ENCODE peak calls at places on chromosome 2, in four cellular contexts. G is HepG2, P is fibroblast of lung, H is OCI-LY7. Y is an unnamed sample.
A peak's percentile ranks its signal among the peaks of the same experiment; 100 is the strongest.

GRCh38 chr2:18903750-18904149 is 314.4 kb upstream of the NT5C1B start:
- DNase-seq in H (peak; percentile 77), G (no peak), P (no peak), Y (no peak)

GRCh38 chr2:192741889-192742288 is 547.2 kb upstream of the TMEFF2 start:
- DNase-seq in G (peak; percentile 29), P (no peak), H (no peak), Y (no peak)

GRCh38 chr2:159617651-159618050 is 1.3 kb upstream of the BAZ2B start:
- DNase-seq in H (no peak), P (peak; percentile 43), G (no peak), Y (no peak)

GRCh38 chr2:234496835-234497591 is at the start of gene ARL4C:
- DNase-seq in P (peak; percentile 66), H (peak; percentile 71), G (peak; percentile 37), Y (no peak)

GRCh38 chr2:121570665-121571055 is 40.0 kb downstream of the RNU4ATAC start:
- DNase-seq in G (no peak), P (no peak), H (no peak), Y (no peak)

GRCh38 chr2:113685471-113685870 is 58.4 kb downstream of the RABL2A start:
- DNase-seq in G (no peak), P (peak; percentile 15), H (no peak), Y (no peak)

GRCh38 chr2:52294628-52295027 is 1262.7 kb upstream of the NRXN1 start:
- DNase-seq in H (no peak), G (peak; percentile 1), P (no peak), Y (no peak)

GRCh38 chr2:98795903-98796676 is 65.2 kb upstream of the MGAT4A start:
- DNase-seq in P (no peak), H (no peak), G (peak; percentile 100), Y (no peak)

GRCh38 chr2:218980800-218981389 is 4.1 kb downstream of the FEV start:
- DNase-seq in P (no peak), G (no peak), H (no peak), Y (no peak)

GRCh38 chr2:42474765-42475454 is 18.9 kb downstream of the KCNG3 start:
- DNase-seq in P (no peak), H (peak; percentile 14), G (peak; percentile 39), Y (no peak)

GRCh38 chr2:233476651-233477547 is 89.7 kb downstream of the USP40 start:
- DNase-seq in P (no peak), H (no peak), G (no peak), Y (no peak)

GRCh38 chr2:129757915-129758421 is 221.5 kb upstream of the RAB6C start:
- DNase-seq in G (no peak), P (no peak), H (no peak), Y (no peak)
- H3K4me2 ChIP-seq in G (peak overlapping the region; percentile 41), P (no peak overlapping the region), H (no peak overlapping the region), Y (peak overlapping the region; percentile 47)

GRCh38 chr2:158486150-158486969 is 29.6 kb downstream of the PKP4 start:
- DNase-seq in H (no peak), P (no peak), G (no peak), Y (no peak)
- H4K20me1 ChIP-seq in H (peaks cover 11% of the 10 kb centered on the region), P (no peaks in the 10 kb centered on the region), G (peaks cover 38% of the 10 kb centered on the region), Y (no peaks in the 10 kb centered on the region)

GRCh38 chr2:75319951-75320350 is 120.6 kb upstream of the TACR1 start:
- DNase-seq in G (no peak), P (no peak), H (no peak), Y (no peak)

GRCh38 chr2:75315436-75315835 is 116.1 kb upstream of the TACR1 start:
- DNase-seq in P (no peak), H (no peak), G (no peak), Y (no peak)

GRCh38 chr2:75320893-75321292 is 121.6 kb upstream of the TACR1 start:
- DNase-seq in H (no peak), P (no peak), G (no peak), Y (no peak)

GRCh38 chr2:75317316-75317715 is 118.0 kb upstream of the TACR1 start:
- DNase-seq in P (no peak), H (no peak), G (no peak), Y (no peak)

DNA sequence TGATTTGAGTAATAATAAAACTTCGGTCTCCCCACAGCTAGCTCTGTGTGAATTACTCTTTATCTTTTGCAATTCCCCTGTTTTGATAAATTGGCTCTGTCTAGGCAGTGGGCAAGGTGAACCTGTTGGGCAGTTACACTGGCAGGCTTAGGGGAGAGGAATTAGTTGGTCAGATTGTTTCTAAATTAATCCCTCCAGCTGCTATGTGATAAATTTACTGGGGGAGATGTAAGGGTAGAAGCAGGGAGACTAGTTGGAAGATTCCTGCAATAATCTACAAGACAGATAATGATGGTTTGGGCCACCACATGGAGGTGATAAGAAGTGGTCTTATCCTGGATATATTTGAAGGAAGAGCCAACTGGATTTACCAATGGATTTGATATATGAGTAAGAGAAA is 118.5 kb upstream of the TACR1 start:
- DNase-seq in G (no peak), P (no peak), H (no peak), Y (no peak)
- H3K4me2 ChIP-seq in G (no peak overlapping the region), P (no peak overlapping the region), H (no peak overlapping the region), Y (no peak overlapping the region)

DNA sequence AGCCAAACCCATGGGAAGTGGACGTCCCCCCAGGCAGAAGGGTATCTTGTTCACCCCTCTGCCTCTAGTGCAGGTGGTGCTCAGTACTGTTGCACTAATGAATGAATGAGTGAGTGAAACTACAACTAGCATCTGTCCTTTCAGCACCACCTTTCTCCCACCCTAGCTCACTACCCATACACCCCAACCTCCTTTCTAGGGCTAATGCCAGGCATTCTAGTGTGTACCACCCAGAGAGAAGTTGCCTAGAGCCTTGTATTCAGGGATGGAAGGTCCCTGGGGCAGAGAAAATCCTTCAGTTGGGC is 22.5 kb downstream of the CCT7 start:
- DNase-seq in P (no peak), H (no peak), G (no peak), Y (no peak)
- H4K20me1 ChIP-seq in P (no peaks in the 10 kb centered on the region), H (no peaks in the 10 kb centered on the region), G (no peaks in the 10 kb centered on the region), Y (no peaks in the 10 kb centered on the region)